ENCODE peak calls at places on chromosomes 4 and X, in six cellular contexts. Y is nephron progenitor cell; U is right cardiac atrium; W is ELF-1; O is ELR; Q is activated CD8-positive, alpha-beta memory T cell treated with anti-CD3 and anti-CD28 coated beads for 4 hours. G is an unnamed sample.

GRCh38 chr4:14771091-14771490 is 231.2 kb upstream of the CPEB2 start:
- DNase-seq in U (no peak), Q (no peak), Y (no peak), O (no peak), W (no peak), G (no peak)

GRCh38 chr4:184887947-184888346 is 62.2 kb upstream of the ACSL1 start:
- DNase-seq in W (no peak), Q (no peak), O (no peak), U (no peak), Y (no peak), G (no peak)

GRCh38 chr4:24816797-24817196 is 21.4 kb downstream of the SOD3 start:
- DNase-seq in Q (no peak), U (no peak), W (no peak), Y (no peak), O (no peak), G (no peak)

GRCh38 chr4:3679851-3680311 is 86.3 kb upstream of the ADRA2C start:
- DNase-seq in U (peak), Q (no peak), W (no peak), O (no peak), Y (no peak), G (no peak)

GRCh38 chrX:150162141-150162540 is 201.0 kb upstream of the MAMLD1 start:
- DNase-seq in Q (no peak), W (peak), U (no peak), Y (no peak), O (peak), G (no peak)

GRCh38 chrX:97234471-97235097 is 350.9 kb downstream of the RPA4 start:
- DNase-seq in U (no peak), O (no peak), Q (no peak), W (no peak), Y (no peak), G (no peak)

GRCh38 chrX:103248553-103248952 is 6.4 kb downstream of the TCEAL8 start:
- DNase-seq in Q (no peak), W (no peak), U (no peak), O (peak), Y (no peak), G (no peak)

GRCh38 chr4:124083706-124084105 is 628.8 kb downstream of the ANKRD50 start:
- DNase-seq in Q (no peak), Y (no peak), U (no peak), O (no peak), W (no peak), G (no peak)

GRCh38 chr4:110091426-110091825 is 107.0 kb downstream of the ELOVL6 start:
- DNase-seq in Q (no peak), O (peak), U (no peak), W (no peak), Y (no peak), G (no peak)

GRCh38 chrX:20511792-20512191 is 245.1 kb upstream of the RPS6KA3 start:
- DNase-seq in Q (no peak), W (no peak), O (no peak), U (no peak), Y (no peak), G (no peak)

G was measured in central memory CD8-positive, alpha-beta T cell.